ENCODE peak calls at places on chromosomes 11 and 22, in four cellular contexts. L, X, B and R are unnamed samples.

GRCh38 chr11:46917109-46918086 is 952 bp downstream of the LRP4 start:
- DNase-seq in X (no peak), L (no peak), B (no peak), R (no peak)

GRCh38 chr22:37559521-37559900 is 769 bp upstream of the CDC42EP1 start:
- DNase-seq in X (no peak), L (no peak), B (no peak), R (no peak)

GRCh38 chr11:77770629-77771028 is 49.9 kb downstream of the RSF1 start:
- DNase-seq in B (no peak), X (no peak), L (no peak), R (no peak)

GRCh38 chr11:18772211-18772610 is 19.4 kb downstream of the PTPN5 start:
- DNase-seq in X (no peak), B (no peak), L (peak; percentile 22), R (no peak)

GRCh38 chr11:12127206-12127898 is 17.0 kb downstream of the MICAL2 start:
- DNase-seq in L (no peak), X (no peak), B (no peak), R (no peak)

GRCh38 chr22:40679964-40680818 is 907 bp downstream of the MCHR1 start:
- DNase-seq in B (no peak), X (no peak), L (no peak), R (peak; percentile 35)

GRCh38 chr11:33694346-33695050 is 6.1 kb downstream of the C11orf91 start:
- DNase-seq in B (no peak), X (no peak), L (no peak), R (no peak)

GRCh38 chr11:64298966-64299846 is 952 bp upstream of the CATSPERZ start:
- DNase-seq in L (peak; percentile 28), B (peak; percentile 95), X (no peak), R (peak; percentile 53)

GRCh38 chr11:86800076-86800955 is at the start of gene PRSS23:
- DNase-seq in B (peak; percentile 92), L (peak; percentile 55), X (no peak), R (peak; percentile 87)

GRCh38 chr11:2513441-2513840 is 68.6 kb downstream of the KCNQ1 start:
- DNase-seq in L (no peak), X (no peak), B (peak; percentile 64), R (no peak)

GRCh38 chr11:117691501-117691900 is 105.5 kb downstream of the DSCAML1 start:
- DNase-seq in B (no peak), X (no peak), L (no peak), R (no peak)

GRCh38 chr11:35303596-35304392 is 115.6 kb downstream of the SLC1A2 start:
- DNase-seq in L (peak; percentile 98), X (peak; percentile 92), B (peak; percentile 92), R (peak; percentile 71)

GRCh38 chr22:19876941-19877625 is 22.4 kb upstream of the GNB1L start:
- DNase-seq in X (no peak), B (peak; percentile 83), L (no peak), R (no peak)

GRCh38 chr11:10453261-10453660 is 1.8 kb upstream of the AMPD3 start:
- DNase-seq in X (no peak), B (no peak), L (no peak), R (no peak)

GRCh38 chr11:10455637-10456487 is 798 bp downstream of the AMPD3 start:
- DNase-seq in X (no peak), L (peak; percentile 59), B (no peak), R (peak; percentile 79)

GRCh38 chr11:10454902-10455631 is at the start of gene AMPD3:
- DNase-seq in B (no peak), L (peak; percentile 93), X (no peak), R (peak; percentile 81)

GRCh38 chr11:10456519-10456918 is 1.5 kb downstream of the AMPD3 start:
- DNase-seq in B (no peak), L (no peak), X (no peak), R (no peak)

GRCh38 chr11:10454506-10454901 is 560 bp upstream of the AMPD3 start:
- DNase-seq in L (peak; percentile 3), B (no peak), X (no peak), R (no peak)
- H3K4me3 ChIP-seq in L (no peak overlapping the region), B (no peak overlapping the region), X (no peak overlapping the region), R (no peak overlapping the region)

GRCh38 chr11:119420631-119421030 is 2.3 kb downstream of the THY1 start:
- DNase-seq in B (no peak), L (no peak), X (no peak), R (no peak)

GRCh38 chr11:119421941-119422504 is 949 bp downstream of the THY1 start:
- DNase-seq in X (no peak), L (peak; percentile 42), B (no peak), R (peak; percentile 32)

GRCh38 chr11:119422505-119423416 is at the start of gene THY1:
- DNase-seq in X (no peak), B (no peak), L (peak; percentile 58), R (peak; percentile 36)

GRCh38 chr11:119419834-119420492 is 3.0 kb downstream of the THY1 start:
- DNase-seq in B (no peak), L (no peak), X (no peak), R (no peak)

GRCh38 chr11:119421351-119421750 is 1.6 kb downstream of the THY1 start:
- DNase-seq in L (peak; percentile 18), X (no peak), B (no peak), R (no peak)
- H3K4me3 ChIP-seq in L (peak overlapping the region; percentile 86), X (no peak overlapping the region), B (no peak overlapping the region), R (peak overlapping the region; percentile 41)

GRCh38 chr22:36224245-36224644 is 15.1 kb downstream of the APOL2 start:
- DNase-seq in B (peak; percentile 52), L (no peak), X (no peak), R (no peak)

GRCh38 chr22:36227806-36228205 is 11.5 kb downstream of the APOL2 start:
- DNase-seq in X (no peak), L (no peak), B (no peak), R (no peak)

GRCh38 chr22:36225333-36225922 is 13.9 kb downstream of the APOL2 start:
- DNase-seq in B (peak; percentile 77), X (no peak), L (no peak), R (no peak)

GRCh38 chr22:36226189-36226588 is 13.1 kb downstream of the APOL2 start:
- DNase-seq in B (peak; percentile 56), L (no peak), X (no peak), R (no peak)

GRCh38 chr22:36227396-36227795 is 11.9 kb downstream of the APOL2 start:
- DNase-seq in B (no peak), X (no peak), L (no peak), R (no peak)
- H3K4me3 ChIP-seq in B (no peak overlapping the region), X (no peak overlapping the region), L (no peak overlapping the region), R (no peak overlapping the region)

GRCh38 chr11:75553889-75554257 is 8.2 kb upstream of the SERPINH1 start:
- DNase-seq in L (no peak), X (no peak), B (no peak), R (no peak)
- H3K4me3 ChIP-seq in L (peak overlapping the region; percentile 15), X (no peak overlapping the region), B (no peak overlapping the region), R (no peak overlapping the region)